ENCODE peak calls at places on chromosome 15, in nine cellular contexts. U, D, Y, L, V, X, B, C and J are unnamed samples.

GRCh38 chr15:95988574-95988887 is 342.0 kb upstream of the NR2F2 start:
- DNase-seq in C (no peak), L (no peak), D (peak; percentile 21), Y (no peak), X (no peak), V (peak; percentile 14), U (peak; percentile 50), B (no peak), J (no peak)

GRCh38 chr15:44956388-44956787 is at the start of gene TERB2:
- DNase-seq in C (no peak), D (no peak), U (no peak), B (no peak), V (no peak), L (no peak), Y (no peak), X (no peak), J (no peak)

GRCh38 chr15:28123408-28124023 is 24.4 kb upstream of the OCA2 start:
- DNase-seq in X (no peak), V (peak; percentile 81), U (peak; percentile 76), D (no peak), L (no peak), B (peak; percentile 79), Y (peak; percentile 92), C (peak; percentile 85), J (peak; percentile 60)

GRCh38 chr15:45326776-45327175 is 51.6 kb downstream of the GATM start:
- DNase-seq in U (no peak), L (no peak), C (no peak), D (no peak), X (no peak), B (no peak), V (no peak), Y (no peak), J (no peak)

GRCh38 chr15:83206971-83207621 is 527 bp downstream of the HDGFL3 start:
- DNase-seq in L (peak; percentile 71), C (peak; percentile 71), V (peak; percentile 57), U (no peak), D (peak; percentile 32), Y (peak; percentile 41), X (no peak), B (peak; percentile 31), J (peak; percentile 46)

GRCh38 chr15:49462242-49462641 is 39.2 kb downstream of the FGF7 start:
- DNase-seq in L (no peak), U (no peak), D (no peak), Y (no peak), C (no peak), B (no peak), V (no peak), X (no peak), J (no peak)

GRCh38 chr15:50024183-50024795 is 94.7 kb downstream of the ATP8B4 start:
- DNase-seq in B (peak; percentile 13), X (no peak), V (no peak), L (no peak), U (peak; percentile 41), C (no peak), Y (no peak), D (no peak), J (no peak)

GRCh38 chr15:73165844-73166243 is 113.6 kb downstream of the NEO1 start:
- DNase-seq in C (no peak), V (no peak), D (no peak), Y (no peak), L (no peak), X (no peak), B (no peak), U (no peak), J (no peak)

GRCh38 chr15:99788156-99788555 is 54.9 kb upstream of the LYSMD4 start:
- DNase-seq in Y (no peak), U (no peak), L (no peak), D (no peak), X (no peak), V (no peak), C (no peak), B (no peak), J (no peak)

DNA sequence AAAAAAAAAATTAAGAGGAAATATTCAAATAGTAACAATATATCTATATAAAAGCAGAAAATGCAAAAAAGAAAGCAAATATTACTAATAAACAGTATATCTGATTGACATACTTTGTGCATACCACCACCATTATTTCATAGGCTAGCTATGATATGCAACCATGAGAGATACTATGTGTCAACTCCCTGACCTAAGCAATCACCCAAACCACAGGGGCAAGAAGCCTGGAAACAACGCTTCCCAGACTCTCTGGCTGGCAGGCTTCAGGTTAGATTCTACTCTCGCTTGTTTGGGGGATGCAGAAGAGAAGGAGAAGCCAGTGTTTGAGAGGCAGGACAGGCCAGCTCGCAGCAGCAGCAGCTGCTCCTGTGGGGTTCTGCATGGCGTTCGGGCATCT is 169.3 kb upstream of the TPM1 start:
- DNase-seq in Y (no peak), B (no peak), X (no peak), C (peak; percentile 37), D (no peak), L (no peak), U (peak; percentile 41), V (no peak), J (no peak)
- H3K4me3 ChIP-seq in Y (no peak overlapping the region), B (no peak overlapping the region), X (no peak overlapping the region), C (no peak overlapping the region), D (no peak overlapping the region), L (no peak overlapping the region), U (no peak overlapping the region), V (no peak overlapping the region), J (no peak overlapping the region)

GRCh38 chr15:75640483-75641175 is 605 bp upstream of the IMP3 start:
- DNase-seq in C (no peak), Y (no peak), B (no peak), V (peak; percentile 85), D (no peak), X (no peak), U (peak; percentile 45), L (no peak), J (peak; percentile 53)
- H3K27ac ChIP-seq in C (peak overlapping the region; percentile 83), Y (peak overlapping the region; percentile 83), B (peak overlapping the region; percentile 94), V (peak overlapping the region; percentile 94), D (peak overlapping the region; percentile 88), X (peak overlapping the region; percentile 92), U (peak overlapping the region; percentile 76), L (peak overlapping the region; percentile 93), J (peak overlapping the region; percentile 95)

GRCh38 chr15:42360535-42361112 is 1.3 kb downstream of the CAPN3 start:
- DNase-seq in V (no peak), U (no peak), B (no peak), C (no peak), X (no peak), Y (no peak), D (no peak), L (no peak), J (no peak)
- TF ChIP-seq POLR2A in V (no peak), U (no peak), B (no peak), C (no peak), X (no peak), Y (no peak), D (no peak), L (no peak), J (no peak)

GRCh38 chr15:64845826-64846225 is 4.1 kb downstream of the PLEKHO2 start:
- DNase-seq in Y (no peak), U (no peak), B (no peak), X (no peak), D (no peak), C (no peak), L (peak; percentile 63), V (no peak), J (no peak)
- H3K4me3 ChIP-seq in Y (no peak overlapping the region), U (peak overlapping the region; percentile 11), B (peak overlapping the region; percentile 78), X (peak overlapping the region; percentile 96), D (no peak overlapping the region), C (no peak overlapping the region), L (peak overlapping the region; percentile 79), V (no peak overlapping the region), J (peak overlapping the region; percentile 92)

DNA sequence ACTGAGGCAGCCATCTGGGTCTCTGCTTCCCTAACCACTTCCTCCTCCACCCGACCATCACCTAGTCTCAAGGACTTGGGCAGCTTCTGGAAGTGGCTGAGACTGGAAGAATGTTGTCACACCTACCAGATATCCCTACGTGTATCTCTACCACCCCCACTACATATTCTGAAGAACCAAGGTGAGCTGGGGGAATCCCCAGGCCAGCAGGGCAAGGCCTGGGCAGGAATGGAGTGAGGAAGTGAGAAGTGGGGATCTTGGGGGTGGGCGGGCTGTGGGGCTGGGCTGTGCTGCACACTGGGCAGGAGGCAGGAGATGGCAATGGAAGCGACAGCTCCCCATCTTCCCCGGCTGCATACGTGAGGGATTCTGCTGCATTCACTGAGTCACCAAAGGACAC is 17.5 kb upstream of the ALDH1A3 start:
- DNase-seq in V (no peak), Y (no peak), D (peak; percentile 5), B (no peak), U (no peak), C (no peak), L (no peak), X (no peak), J (no peak)
- H3K27ac ChIP-seq in V (no peak overlapping the region), Y (no peak overlapping the region), D (no peak overlapping the region), B (peak overlapping the region; percentile 95), U (no peak overlapping the region), C (no peak overlapping the region), L (no peak overlapping the region), X (no peak overlapping the region), J (no peak overlapping the region)

DNA sequence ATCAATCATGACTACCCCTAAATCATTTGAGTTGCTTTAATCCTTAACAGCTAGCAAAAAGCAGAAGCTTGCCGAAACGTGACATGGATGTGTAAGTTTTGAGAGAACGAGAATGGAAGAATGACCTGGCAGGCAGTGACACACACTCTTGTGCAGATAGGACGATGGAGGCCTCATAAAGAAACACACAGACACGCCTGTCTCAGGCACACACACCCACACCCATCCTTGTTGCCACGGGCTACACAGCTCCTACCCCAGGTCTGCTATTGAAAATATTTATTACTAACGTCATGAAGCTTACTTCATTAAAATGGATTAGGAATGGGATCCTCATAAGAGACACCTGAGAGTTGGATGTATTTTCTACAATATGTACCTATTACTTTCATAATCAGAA is 8.5 kb downstream of the MYO5C start:
- DNase-seq in Y (no peak), V (peak; percentile 68), C (peak; percentile 19), L (no peak), X (no peak), B (no peak), U (no peak), D (no peak), J (no peak)
- TF ChIP-seq POLR2A in Y (no peak), V (no peak), C (no peak), L (no peak), X (no peak), B (no peak), U (no peak), D (no peak), J (no peak)

GRCh38 chr15:76058714-76059319 is 968 bp upstream of the TMEM266 start:
- DNase-seq in B (no peak), C (no peak), U (no peak), V (peak; percentile 68), X (no peak), Y (peak; percentile 62), L (no peak), D (no peak), J (no peak)
- H3K4me3 ChIP-seq in B (peak overlapping the region; percentile 64), C (peak overlapping the region; percentile 82), U (peak overlapping the region; percentile 55), V (peak overlapping the region; percentile 64), X (peak overlapping the region; percentile 63), Y (peak overlapping the region; percentile 62), L (peak overlapping the region; percentile 70), D (peak overlapping the region; percentile 53), J (peak overlapping the region; percentile 58)

DNA sequence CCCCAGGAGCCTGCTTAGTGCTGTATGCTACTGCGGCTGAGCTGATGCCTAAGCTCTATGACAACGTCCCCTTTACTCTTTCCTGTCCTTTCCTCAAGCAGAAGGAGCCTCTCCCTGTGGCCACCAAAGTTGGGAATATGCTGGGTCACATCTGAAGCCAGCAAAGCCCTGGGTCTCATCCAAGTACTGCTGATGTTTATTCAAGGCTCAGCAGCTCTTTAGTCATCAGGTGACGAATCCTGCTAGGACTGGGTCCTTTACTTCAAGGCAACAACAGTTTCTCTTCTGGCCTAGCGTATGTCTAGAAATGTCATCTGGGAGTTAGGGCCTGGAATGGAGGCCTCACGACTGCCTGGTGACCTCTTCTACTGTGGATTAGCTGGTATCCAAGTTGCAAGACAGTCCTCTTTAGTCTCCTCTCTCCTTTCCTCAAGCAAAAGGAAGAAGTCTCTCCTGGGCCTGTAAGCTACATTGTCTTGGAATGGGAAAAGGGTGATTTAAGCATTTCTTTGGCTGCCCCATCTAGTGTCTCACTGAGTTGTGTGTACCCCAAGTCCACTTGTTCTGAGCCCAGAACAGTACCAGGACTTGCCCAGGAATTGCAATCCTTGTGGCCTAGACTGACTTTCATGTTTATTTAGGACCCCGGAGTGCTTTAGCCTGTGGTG is 63.9 kb downstream of the TNFAIP8L3 start:
- DNase-seq in B (no peak), V (peak; percentile 81), L (no peak), Y (peak; percentile 35), X (no peak), C (no peak), U (peak; percentile 92), D (no peak), J (no peak)
- H3K27ac ChIP-seq in B (no peak overlapping the region), V (peak overlapping the region; percentile 75), L (no peak overlapping the region), Y (no peak overlapping the region), X (peak overlapping the region; percentile 77), C (no peak overlapping the region), U (peak overlapping the region; percentile 54), D (no peak overlapping the region), J (no peak overlapping the region)